ENCODE peak calls at places on chromosomes 13 and 19, in seven cellular contexts. S is stomach, N is fibroblast of mammary gland, P is kidney epithelial cell, D is AG09309, J is fibroblast of lung, R is cardiac fibroblast. K is an unnamed sample.

GRCh38 chr19:53907690-53908089 is 1.4 kb upstream of the CACNG7 start:
- DNase-seq in S (no peak), N (no peak), P (no peak), D (no peak), J (no peak), R (no peak), K (no peak)

GRCh38 chr19:33098023-33098652 is 17.2 kb downstream of the GPATCH1 start:
- DNase-seq in S (peak), N (peak), P (peak), D (no peak), J (no peak), R (no peak), K (no peak)

GRCh38 chr13:40172149-40172591 is 494.3 kb downstream of the FOXO1 start:
- DNase-seq in S (no peak), N (no peak), P (no peak), D (no peak), J (no peak), R (no peak), K (no peak)

GRCh38 chr19:5128251-5128931 is 159.5 kb downstream of the KDM4B start:
- DNase-seq in S (peak), N (peak), P (no peak), D (no peak), J (peak), R (peak), K (peak)

GRCh38 chr13:30564489-30564888 is 53.2 kb upstream of the USPL1 start:
- DNase-seq in S (no peak), N (no peak), P (no peak), D (no peak), J (no peak), R (no peak), K (no peak)

GRCh38 chr19:18254546-18255500 is 19.4 kb downstream of the IQCN start:
- DNase-seq in S (peak), N (no peak), P (no peak), D (no peak), J (no peak), R (no peak), K (no peak)

GRCh38 chr19:33818426-33818825 is 21.8 kb downstream of the KCTD15 start:
- DNase-seq in S (peak), N (no peak), P (no peak), D (no peak), J (no peak), R (no peak), K (no peak)

GRCh38 chr19:48461982-48462655 is 6.7 kb downstream of the KCNJ14 start:
- DNase-seq in S (no peak), N (no peak), P (no peak), D (no peak), J (no peak), R (no peak), K (no peak)

GRCh38 chr13:101520672-101521071 is 68.2 kb downstream of the ITGBL1 start:
- DNase-seq in S (no peak), N (peak), P (peak), D (no peak), J (peak), R (peak), K (no peak)

GRCh38 chr19:55149078-55150003 is at the start of gene TNNT1:
- DNase-seq in S (no peak), N (no peak), P (no peak), D (no peak), J (no peak), R (no peak), K (no peak)

GRCh38 chr13:43085545-43085944 is 62.2 kb downstream of the DNAJC15 start:
- DNase-seq in S (no peak), N (peak), P (no peak), D (no peak), J (peak), R (peak), K (no peak)

GRCh38 chr13:33744589-33745369 is 73.2 kb upstream of the RFC3 start:
- DNase-seq in S (no peak), N (no peak), P (no peak), D (no peak), J (peak), R (peak), K (no peak)

GRCh38 chr19:6501740-6502648 is at the start of gene TUBB4A:
- DNase-seq in S (no peak), N (no peak), P (no peak), D (no peak), J (no peak), R (no peak), K (no peak)

GRCh38 chr13:24716011-24716410 is 35.8 kb downstream of the ATP12A start:
- DNase-seq in S (no peak), N (no peak), P (no peak), D (no peak), J (no peak), R (no peak), K (no peak)

GRCh38 chr13:73521291-73521626 is 462.5 kb downstream of the KLF5 start:
- DNase-seq in S (no peak), N (no peak), P (no peak), D (no peak), J (no peak), R (no peak), K (no peak)

GRCh38 chr13:30739646-30740642 is 4.6 kb downstream of the ALOX5AP start:
- DNase-seq in S (peak), N (peak), P (peak), D (peak), J (peak), R (peak), K (no peak)

GRCh38 chr13:111616203-111616602 is 295.8 kb downstream of the TEX29 start:
- DNase-seq in S (no peak), N (no peak), P (no peak), D (no peak), J (no peak), R (no peak), K (no peak)

GRCh38 chr13:94703721-94704314 is 8.5 kb downstream of the SOX21 start:
- DNase-seq in S (no peak), N (no peak), P (no peak), D (no peak), J (no peak), R (no peak), K (no peak)

GRCh38 chr19:58450836-58451357 is 525 bp upstream of the ZNF324B start:
- DNase-seq in S (no peak), N (no peak), P (no peak), D (no peak), J (no peak), R (no peak), K (no peak)

GRCh38 chr13:112124100-112124499 is 57.2 kb downstream of the SOX1 start:
- DNase-seq in S (no peak), N (no peak), P (no peak), D (no peak), J (no peak), R (no peak), K (no peak)

GRCh38 chr19:14107581-14108461 is 9.7 kb downstream of the PRKACA start:
- DNase-seq in S (no peak), N (peak), P (no peak), D (no peak), J (peak), R (peak), K (no peak)

GRCh38 chr13:50829896-50830295 is 13.6 kb downstream of the DLEU7 start:
- DNase-seq in S (no peak), N (peak), P (no peak), D (peak), J (no peak), R (peak), K (peak)

DNA sequence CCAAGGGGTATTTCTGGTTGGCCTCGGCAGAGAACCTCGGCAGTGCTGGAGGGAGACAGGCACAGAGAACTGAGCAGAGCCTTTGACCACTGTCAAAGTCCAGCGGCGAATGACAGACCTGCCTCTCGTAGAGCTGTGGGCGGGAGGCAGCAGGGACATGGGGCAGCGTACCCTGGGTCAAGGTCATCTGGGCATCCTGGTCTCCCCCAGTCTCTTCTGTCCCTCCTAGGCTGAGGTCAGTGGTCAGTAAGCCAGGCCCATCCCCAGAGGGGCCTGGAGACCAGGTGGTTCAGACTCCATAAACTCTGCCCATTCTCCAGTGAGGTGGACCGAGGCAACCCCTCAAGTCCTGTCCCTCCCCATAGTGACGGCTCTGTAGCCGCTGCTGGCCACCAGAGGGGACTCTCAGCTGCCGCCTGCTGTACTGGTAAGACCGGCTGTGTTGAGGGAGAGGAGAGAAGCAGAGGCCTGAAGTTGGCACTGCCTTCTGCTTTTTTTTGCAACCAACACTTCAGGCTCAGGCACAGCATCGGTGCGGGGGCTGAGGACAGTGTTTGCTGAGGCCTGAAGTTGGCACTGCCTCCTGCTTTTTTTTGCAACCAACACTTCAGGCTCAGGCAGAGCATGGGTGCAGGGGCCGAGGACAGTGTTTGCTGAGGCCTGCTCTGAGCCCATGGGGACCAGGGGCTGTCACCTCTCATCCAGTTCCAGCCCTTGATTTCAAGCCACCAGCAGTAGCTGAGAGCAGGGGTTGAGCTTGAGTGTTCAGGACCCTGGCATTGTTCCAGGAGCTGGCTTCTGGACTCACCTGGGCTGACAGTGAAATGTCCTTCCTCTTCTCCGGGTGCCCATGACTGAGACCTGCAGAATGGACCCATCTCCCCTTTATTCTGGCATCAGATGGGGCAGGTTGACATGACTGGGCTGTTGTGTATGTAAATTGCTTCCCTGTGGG is at the start of gene PGLYRP2:
- DNase-seq in S (peak), N (no peak), P (no peak), D (no peak), J (no peak), R (peak), K (no peak)
- TF ChIP-seq CTCF in S (no peak), N (no peak), P (no peak), D (no peak), J (no peak), R (no peak), K (no peak)

GRCh38 chr13:51910508-51910907 is 48.7 kb downstream of the CCDC70 start:
- DNase-seq in S (no peak), N (no peak), P (no peak), D (no peak), J (no peak), R (no peak), K (no peak)

GRCh38 chr13:51914137-51914493 is 52.3 kb downstream of the CCDC70 start:
- DNase-seq in S (no peak), N (no peak), P (no peak), D (no peak), J (no peak), R (no peak), K (no peak)

GRCh38 chr13:51913421-51914136 is 51.8 kb downstream of the CCDC70 start:
- DNase-seq in S (no peak), N (no peak), P (no peak), D (no peak), J (no peak), R (no peak), K (no peak)

GRCh38 chr13:51912511-51913225 is 50.9 kb downstream of the CCDC70 start:
- DNase-seq in S (no peak), N (no peak), P (no peak), D (no peak), J (no peak), R (no peak), K (no peak)

DNA sequence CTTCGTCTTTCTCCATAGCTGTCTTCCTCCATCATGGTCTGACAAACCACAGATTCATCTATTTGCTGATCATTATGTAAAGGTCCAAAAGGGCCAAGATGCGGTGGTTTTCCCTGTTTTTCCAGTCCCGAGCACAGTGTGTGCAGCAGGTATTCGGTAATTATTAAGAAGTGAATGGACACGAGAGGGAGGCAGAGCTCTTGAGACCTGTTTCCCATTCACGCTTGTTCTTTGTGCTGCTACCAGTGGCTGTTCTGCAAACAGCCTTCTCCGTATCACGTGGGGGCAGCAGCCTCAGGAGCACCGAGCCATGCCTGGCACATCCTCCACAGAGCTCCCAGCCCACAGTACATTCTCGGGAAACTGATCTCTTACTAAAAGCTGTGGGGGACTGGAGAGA is 50.3 kb downstream of the CCDC70 start:
- DNase-seq in S (peak), N (no peak), P (no peak), D (no peak), J (peak), R (peak), K (no peak)
- TF ChIP-seq CTCF in S (no peak), N (no peak), P (peak), D (no peak), J (no peak), R (no peak), K (no peak)

DNA sequence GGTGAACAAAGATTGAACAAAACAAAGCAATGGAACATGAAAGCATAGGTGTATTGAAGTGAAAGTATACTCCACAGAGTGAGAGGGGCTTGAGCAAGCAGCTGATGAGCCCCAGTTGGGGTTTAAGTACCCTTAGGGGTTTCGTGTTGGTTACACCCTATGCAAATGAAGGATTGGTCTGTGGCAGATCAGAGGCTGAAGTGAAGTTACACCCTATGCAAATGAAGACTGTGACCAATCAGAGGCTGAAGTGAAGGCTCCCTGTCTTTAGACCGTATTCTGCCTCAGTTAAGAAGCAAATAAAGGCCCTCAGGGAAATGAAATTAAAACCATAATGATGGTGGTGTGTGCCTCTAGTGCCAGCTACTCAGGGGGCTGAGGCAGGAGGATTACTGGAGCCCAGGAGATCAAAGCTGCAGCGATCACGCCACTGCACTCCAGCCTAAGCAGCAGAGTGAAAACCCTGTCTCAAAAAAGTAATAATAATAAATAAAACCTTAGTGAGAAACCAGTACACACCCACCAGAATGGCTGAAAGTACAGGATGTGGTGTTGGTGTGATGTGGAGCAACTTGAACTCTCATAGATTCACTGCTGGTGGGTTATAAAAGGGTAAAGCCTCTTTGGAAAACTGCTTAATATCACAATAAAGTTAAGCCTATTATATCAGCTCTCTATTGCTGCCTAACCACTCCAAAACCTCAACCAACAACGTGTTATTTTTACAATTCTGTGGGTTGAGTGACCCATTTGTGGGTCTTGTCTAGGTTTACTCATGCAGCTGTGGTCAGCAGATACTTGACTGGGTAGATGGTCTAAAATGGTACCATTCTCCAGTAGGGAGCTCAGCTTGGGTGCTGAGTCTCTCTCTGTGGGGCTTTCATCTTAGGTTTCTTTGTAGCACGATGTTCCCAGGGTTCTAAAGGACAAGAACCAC is 12.8 kb upstream of the UPF3A start:
- DNase-seq in S (no peak), N (no peak), P (no peak), D (no peak), J (peak), R (no peak), K (no peak)
- TF ChIP-seq CTCF in S (no peak), N (no peak), P (no peak), D (no peak), J (no peak), R (no peak), K (no peak)

GRCh38 chr19:30877591-30878230 is 471.5 kb downstream of the TSHZ3 start:
- DNase-seq in S (no peak), N (no peak), P (no peak), D (no peak), J (no peak), R (no peak), K (no peak)

GRCh38 chr19:30871979-30872378 is 477.3 kb downstream of the TSHZ3 start:
- DNase-seq in S (no peak), N (no peak), P (no peak), D (no peak), J (no peak), R (no peak), K (no peak)

GRCh38 chr19:30870861-30871260 is 478.4 kb downstream of the TSHZ3 start:
- DNase-seq in S (no peak), N (peak), P (no peak), D (no peak), J (no peak), R (no peak), K (no peak)

GRCh38 chr19:30873003-30873402 is 476.2 kb downstream of the TSHZ3 start:
- DNase-seq in S (no peak), N (no peak), P (no peak), D (no peak), J (no peak), R (no peak), K (no peak)

DNA sequence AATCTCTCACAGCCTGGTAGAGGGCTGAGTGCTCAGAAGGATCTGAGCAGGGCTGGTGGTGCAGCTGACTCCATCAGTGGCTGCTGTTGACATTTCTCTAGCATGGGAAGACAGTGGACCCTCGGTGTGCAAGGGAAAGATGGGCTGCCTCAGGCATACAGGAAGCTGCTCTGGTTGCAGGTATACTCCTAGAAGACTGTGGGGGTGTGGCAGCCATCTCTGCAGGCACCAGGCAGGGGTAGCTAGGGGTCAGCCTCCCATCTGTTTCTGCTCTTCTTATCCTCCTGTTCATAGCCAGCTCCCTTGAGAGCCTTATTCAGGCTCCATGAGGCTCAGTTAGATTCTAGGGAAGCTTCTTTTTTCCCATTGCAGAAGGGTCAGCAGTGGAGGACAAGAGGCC is 475.5 kb downstream of the TSHZ3 start:
- DNase-seq in S (no peak), N (no peak), P (no peak), D (no peak), J (no peak), R (no peak), K (no peak)
- TF ChIP-seq CTCF in S (no peak), N (no peak), P (no peak), D (no peak), J (no peak), R (no peak), K (no peak)

GRCh38 chr13:109427695-109428094 is 358.7 kb downstream of the IRS2 start:
- DNase-seq in S (no peak), N (no peak), P (no peak), D (no peak), J (no peak), R (no peak), K (no peak)
- TF ChIP-seq CTCF in S (no peak), N (no peak), P (no peak), D (no peak), J (no peak), R (no peak), K (no peak)

GRCh38 chr19:50478901-50479715 is 2.5 kb upstream of the GARIN5A start:
- DNase-seq in S (no peak), N (peak), P (no peak), D (no peak), J (peak), R (peak), K (peak)
- TF ChIP-seq CTCF in S (no peak), N (peak), P (peak), D (peak), J (peak), R (peak), K (peak)

GRCh38 chr13:20448470-20448869 is 77.2 kb downstream of the CRYL1 start:
- DNase-seq in S (no peak), N (no peak), P (no peak), D (no peak), J (no peak), R (no peak), K (no peak)
- TF ChIP-seq CTCF in S (no peak), N (no peak), P (no peak), D (no peak), J (no peak), R (no peak), K (no peak)

GRCh38 chr13:79290595-79291244 is 115.3 kb downstream of the RBM26 start:
- DNase-seq in S (peak), N (no peak), P (no peak), D (no peak), J (no peak), R (peak), K (no peak)
- TF ChIP-seq CTCF in S (no peak), N (no peak), P (no peak), D (no peak), J (no peak), R (no peak), K (no peak)

DNA sequence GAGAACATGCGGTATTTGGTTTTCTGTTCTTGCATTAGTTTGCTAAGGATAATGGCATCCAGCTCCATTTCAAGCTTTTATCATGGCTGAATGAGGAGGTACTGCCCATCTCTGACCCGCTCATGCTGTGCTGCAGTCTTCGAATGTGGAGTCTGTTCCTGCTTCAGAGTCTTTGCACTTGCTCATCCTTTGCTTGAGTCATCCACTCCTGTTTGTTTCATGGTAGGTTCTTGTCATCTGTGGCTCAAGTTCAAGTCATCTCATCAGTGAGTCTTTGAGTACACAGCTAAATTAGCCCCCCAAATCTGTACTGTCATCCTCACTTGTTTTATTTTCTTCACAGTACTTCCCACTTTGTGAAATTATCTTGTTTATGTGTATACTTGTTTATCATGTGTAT is 5.4 kb downstream of the UCHL3 start:
- DNase-seq in S (no peak), N (peak), P (no peak), D (no peak), J (no peak), R (no peak), K (no peak)
- TF ChIP-seq CTCF in S (no peak), N (no peak), P (no peak), D (no peak), J (no peak), R (no peak), K (no peak)